ENCODE peak calls at places on chromosomes 11 and 22, in six cellular contexts. Q, A, U, F, I and Y are unnamed samples.

GRCh38 chr22:28328751-28329150 is 350.9 kb downstream of the TTC28 start:
- DNase-seq in Q (no peak), A (no peak), U (no peak), F (no peak), I (no peak), Y (no peak)

GRCh38 chr22:37270928-37271650 is 11.2 kb upstream of the CYTH4 start:
- DNase-seq in Q (no peak), A (no peak), U (no peak), F (no peak), I (no peak), Y (no peak)

GRCh38 chr22:40196628-40197027 is 18.9 kb downstream of the TNRC6B start:
- DNase-seq in Q (peak; percentile 50), A (no peak), U (no peak), F (peak; percentile 75), I (no peak), Y (no peak)

GRCh38 chr22:43862074-43862881 is at the start of gene SULT4A1:
- DNase-seq in Q (no peak), A (peak; percentile 91), U (no peak), F (no peak), I (no peak), Y (no peak)

GRCh38 chr22:22603470-22603947 is 40.9 kb upstream of the GGTLC2 start:
- DNase-seq in Q (no peak), A (no peak), U (no peak), F (no peak), I (no peak), Y (no peak)

GRCh38 chr22:36237462-36238347 is 1.6 kb downstream of the APOL2 start:
- DNase-seq in Q (no peak), A (no peak), U (no peak), F (peak; percentile 48), I (no peak), Y (no peak)

GRCh38 chr22:36323855-36324331 is 63.9 kb downstream of the MYH9 start:
- DNase-seq in Q (no peak), A (no peak), U (no peak), F (no peak), I (no peak), Y (peak; percentile 67)

GRCh38 chr11:112656772-112657428 is 304.3 kb upstream of the NCAM1 start:
- DNase-seq in Q (no peak), A (no peak), U (no peak), F (peak; percentile 81), I (no peak), Y (no peak)

GRCh38 chr11:44096360-44097188 is 1.1 kb downstream of the EXT2 start:
- DNase-seq in Q (no peak), A (no peak), U (peak; percentile 4), F (peak; percentile 86), I (no peak), Y (no peak)

GRCh38 chr11:115408036-115408911 is 95.9 kb downstream of the CADM1 start:
- DNase-seq in Q (no peak), A (no peak), U (no peak), F (no peak), I (no peak), Y (no peak)

DNA sequence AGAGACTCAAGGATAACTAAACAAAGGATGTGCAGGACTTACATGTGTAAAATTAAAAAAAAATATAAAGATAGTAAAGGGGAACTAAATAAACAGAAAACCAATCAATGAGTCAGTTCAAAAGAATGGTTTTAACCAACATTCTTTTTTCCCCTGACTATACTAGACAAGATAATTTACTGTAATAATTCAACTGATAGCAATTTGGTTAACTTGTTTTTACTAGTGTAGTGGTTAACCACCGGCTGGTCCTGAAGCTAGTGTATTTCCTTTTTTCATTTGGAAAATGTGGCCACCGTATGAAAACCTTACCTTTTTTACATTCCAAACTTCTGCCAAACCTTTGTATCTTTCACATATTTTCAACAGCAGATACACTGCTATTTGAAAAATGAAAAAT is 123.1 kb downstream of the ARHGAP42 start:
- DNase-seq in Q (no peak), A (no peak), U (no peak), F (no peak), I (no peak), Y (no peak)
- H3K9me3 ChIP-seq in Q (no peaks in the 10 kb centered on the region), A (no peaks in the 10 kb centered on the region), U (no peaks in the 10 kb centered on the region), F (peaks cover 1% of the 10 kb centered on the region), I (no peaks in the 10 kb centered on the region), Y (no peaks in the 10 kb centered on the region)

GRCh38 chr11:66868082-66868725 is 11.3 kb downstream of the LRFN4 start:
- DNase-seq in Q (no peak), A (no peak), U (no peak), F (no peak), I (no peak), Y (no peak)

GRCh38 chr11:66869471-66869870 is 12.6 kb downstream of the LRFN4 start:
- DNase-seq in Q (no peak), A (no peak), U (no peak), F (no peak), I (no peak), Y (no peak)

GRCh38 chr11:66870131-66870530 is 13.3 kb downstream of the LRFN4 start:
- DNase-seq in Q (no peak), A (no peak), U (no peak), F (no peak), I (no peak), Y (no peak)

GRCh38 chr11:66867425-66868040 is 10.7 kb downstream of the LRFN4 start:
- DNase-seq in Q (no peak), A (no peak), U (no peak), F (no peak), I (no peak), Y (no peak)

GRCh38 chr11:66868726-66869291 is 11.9 kb downstream of the LRFN4 start:
- DNase-seq in Q (no peak), A (peak; percentile 86), U (peak; percentile 86), F (peak; percentile 74), I (no peak), Y (no peak)
- TF ChIP-seq CTCF in Q (no peak), A (peak; percentile 67), U (peak; percentile 45), F (peak; percentile 72), I (no peak), Y (no peak)

GRCh38 chr11:96280444-96280843 is 62.6 kb downstream of the MAML2 start:
- DNase-seq in Q (no peak), A (no peak), U (no peak), F (no peak), I (no peak), Y (no peak)
- H3K9me3 ChIP-seq in Q (no peaks in the 10 kb centered on the region), A (no peaks in the 10 kb centered on the region), U (no peaks in the 10 kb centered on the region), F (peaks cover 3% of the 10 kb centered on the region), I (no peaks in the 10 kb centered on the region), Y (no peaks in the 10 kb centered on the region)

GRCh38 chr11:108131993-108132392 is 10.6 kb downstream of the ACAT1 start:
- DNase-seq in Q (no peak), A (no peak), U (no peak), F (peak; percentile 33), I (no peak), Y (no peak)

GRCh38 chr11:108137212-108137611 is 15.8 kb downstream of the ACAT1 start:
- DNase-seq in Q (no peak), A (no peak), U (no peak), F (no peak), I (no peak), Y (no peak)

DNA sequence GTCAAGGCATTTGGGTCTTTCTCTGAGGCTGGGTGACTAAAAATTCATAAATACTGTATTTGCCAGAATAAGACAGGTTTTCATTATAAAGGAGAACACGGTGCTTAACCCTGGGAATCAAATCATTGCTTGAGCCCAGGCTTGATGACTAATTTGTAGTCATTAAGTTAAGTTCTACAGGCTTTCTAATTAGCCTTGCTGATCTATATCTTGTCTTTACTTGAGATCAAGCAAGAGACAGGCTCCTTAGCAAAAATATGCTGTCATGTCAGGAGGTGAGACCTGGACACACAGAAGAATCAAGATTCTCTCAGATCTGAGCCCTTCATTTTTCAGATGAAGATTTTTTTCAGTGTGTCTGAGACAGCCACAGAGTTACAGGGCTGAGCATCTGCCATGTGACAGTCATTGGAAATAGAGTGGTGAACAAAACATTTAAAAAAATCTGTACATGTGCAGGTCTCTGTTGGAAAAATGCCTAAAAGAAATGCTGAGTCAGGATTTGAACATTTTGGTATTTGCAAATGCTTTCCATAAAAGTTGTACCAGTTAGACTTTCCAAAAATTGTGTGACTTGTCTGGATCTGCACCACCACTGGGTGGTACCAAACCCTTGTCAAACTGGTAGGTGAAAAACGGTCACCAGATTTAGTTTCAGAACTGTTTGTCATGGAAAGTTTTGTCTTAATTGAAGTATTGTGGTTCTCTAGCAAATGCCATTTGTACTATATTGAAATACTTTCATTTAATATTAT is 14.7 kb downstream of the ACAT1 start:
- DNase-seq in Q (no peak), A (no peak), U (peak; percentile 8), F (peak; percentile 33), I (no peak), Y (no peak)
- TF ChIP-seq CTCF in Q (peak; percentile 8), A (peak; percentile 33), U (peak; percentile 11), F (peak; percentile 41), I (no peak), Y (peak; percentile 11)

GRCh38 chr22:49156662-49157285 is 670.9 kb downstream of the BRD1 start:
- DNase-seq in Q (no peak), A (no peak), U (no peak), F (no peak), I (peak; percentile 55), Y (no peak)
- H3K9me3 ChIP-seq in Q (no peaks in the 10 kb centered on the region), A (no peaks in the 10 kb centered on the region), U (no peaks in the 10 kb centered on the region), F (no peaks in the 10 kb centered on the region), I (no peaks in the 10 kb centered on the region), Y (no peaks in the 10 kb centered on the region)

GRCh38 chr11:76839326-76839725 is 21.4 kb upstream of the ACER3 start:
- DNase-seq in Q (no peak), A (no peak), U (no peak), F (peak; percentile 81), I (no peak), Y (no peak)

GRCh38 chr11:76837696-76838421 is 22.9 kb upstream of the ACER3 start:
- DNase-seq in Q (no peak), A (no peak), U (no peak), F (no peak), I (no peak), Y (no peak)

GRCh38 chr11:76836613-76837291 is 24.0 kb upstream of the ACER3 start:
- DNase-seq in Q (no peak), A (no peak), U (no peak), F (no peak), I (no peak), Y (no peak)

GRCh38 chr11:76835928-76836612 is 24.6 kb upstream of the ACER3 start:
- DNase-seq in Q (no peak), A (no peak), U (peak; percentile 64), F (peak; percentile 57), I (peak; percentile 90), Y (peak; percentile 44)

GRCh38 chr11:76838422-76839068 is 22.2 kb upstream of the ACER3 start:
- DNase-seq in Q (no peak), A (peak; percentile 83), U (peak; percentile 55), F (no peak), I (no peak), Y (peak; percentile 24)
- TF ChIP-seq CTCF in Q (no peak), A (peak; percentile 64), U (peak; percentile 34), F (no peak), I (no peak), Y (peak; percentile 31)